ENCODE peak calls at places on chromosomes 5 and 9, in nine cellular contexts. One of them, this sample, is unnamed.
A peak's percentile ranks its signal among the peaks of the same experiment; 100 is the strongest.

GRCh38 chr5:99617335-99617734 is 688.5 kb upstream of the CHD1 start:
- DNase-seq in astrocyte of the spinal cord: no peak
- DNase-seq in psoas muscle: no peak
- DNase-seq in heart left ventricle: no peak
- DNase-seq in mesothelial cell of epicardium: no peak
- DNase-seq in endothelial cell: no peak
- DNase-seq in endodermal cell: no peak
- DNase-seq in IMR-90: no peak
- DNase-seq in tibial artery: no peak
- DNase-seq in this sample: no peak

GRCh38 chr9:90326219-90326618 is 316.4 kb downstream of the DIRAS2 start:
- DNase-seq in astrocyte of the spinal cord: peak; percentile 56
- DNase-seq in psoas muscle: no peak
- DNase-seq in heart left ventricle: no peak
- DNase-seq in mesothelial cell of epicardium: no peak
- DNase-seq in endothelial cell: no peak
- DNase-seq in endodermal cell: no peak
- DNase-seq in IMR-90: peak; percentile 37
- DNase-seq in tibial artery: no peak
- DNase-seq in this sample: no peak

GRCh38 chr5:142248853-142249462 is 75.9 kb downstream of the SPRY4 start:
- DNase-seq in astrocyte of the spinal cord: peak; percentile 50
- DNase-seq in psoas muscle: peak; percentile 68
- DNase-seq in heart left ventricle: peak; percentile 33
- DNase-seq in mesothelial cell of epicardium: no peak
- DNase-seq in endothelial cell: no peak
- DNase-seq in endodermal cell: peak; percentile 78
- DNase-seq in IMR-90: peak; percentile 12
- DNase-seq in tibial artery: peak; percentile 93
- DNase-seq in this sample: no peak

GRCh38 chr5:60257852-60258251 is 364.3 kb upstream of the PDE4D start:
- DNase-seq in astrocyte of the spinal cord: no peak
- DNase-seq in psoas muscle: no peak
- DNase-seq in heart left ventricle: no peak
- DNase-seq in mesothelial cell of epicardium: no peak
- DNase-seq in endothelial cell: no peak
- DNase-seq in endodermal cell: no peak
- DNase-seq in IMR-90: no peak
- DNase-seq in tibial artery: no peak
- DNase-seq in this sample: no peak

GRCh38 chr9:755454-756381 is 85.8 kb upstream of the DMRT1 start:
- DNase-seq in astrocyte of the spinal cord: peak; percentile 97
- DNase-seq in psoas muscle: no peak
- DNase-seq in heart left ventricle: no peak
- DNase-seq in mesothelial cell of epicardium: no peak
- DNase-seq in endothelial cell: no peak
- DNase-seq in endodermal cell: no peak
- DNase-seq in IMR-90: peak; percentile 92
- DNase-seq in tibial artery: no peak
- DNase-seq in this sample: no peak

GRCh38 chr9:69744688-69745380 is 15.0 kb downstream of the PTAR1 start:
- DNase-seq in astrocyte of the spinal cord: peak; percentile 19
- DNase-seq in psoas muscle: no peak
- DNase-seq in heart left ventricle: no peak
- DNase-seq in mesothelial cell of epicardium: no peak
- DNase-seq in endothelial cell: no peak
- DNase-seq in endodermal cell: no peak
- DNase-seq in IMR-90: peak; percentile 54
- DNase-seq in tibial artery: no peak
- DNase-seq in this sample: no peak

GRCh38 chr9:447230-448025 is 232.8 kb downstream of the DOCK8 start:
- DNase-seq in astrocyte of the spinal cord: peak; percentile 81
- DNase-seq in psoas muscle: no peak
- DNase-seq in heart left ventricle: no peak
- DNase-seq in mesothelial cell of epicardium: no peak
- DNase-seq in endothelial cell: no peak
- DNase-seq in endodermal cell: no peak
- DNase-seq in IMR-90: peak; percentile 8
- DNase-seq in tibial artery: no peak
- DNase-seq in this sample: no peak

GRCh38 chr9:98990181-98990870 is 46.6 kb downstream of the COL15A1 start:
- DNase-seq in astrocyte of the spinal cord: no peak
- DNase-seq in psoas muscle: no peak
- DNase-seq in heart left ventricle: no peak
- DNase-seq in mesothelial cell of epicardium: no peak
- DNase-seq in endothelial cell: no peak
- DNase-seq in endodermal cell: peak; percentile 22
- DNase-seq in IMR-90: no peak
- DNase-seq in tibial artery: no peak
- DNase-seq in this sample: no peak

GRCh38 chr5:103014983-103015382 is 105.0 kb downstream of the GIN1 start:
- DNase-seq in astrocyte of the spinal cord: peak; percentile 50
- DNase-seq in psoas muscle: no peak
- DNase-seq in heart left ventricle: no peak
- DNase-seq in mesothelial cell of epicardium: no peak
- DNase-seq in endothelial cell: no peak
- DNase-seq in endodermal cell: no peak
- DNase-seq in IMR-90: peak; percentile 78
- DNase-seq in tibial artery: no peak
- DNase-seq in this sample: no peak

GRCh38 chr9:122102156-122102555 is 9.0 kb upstream of the TTLL11 start:
- DNase-seq in astrocyte of the spinal cord: no peak
- DNase-seq in psoas muscle: no peak
- DNase-seq in heart left ventricle: no peak
- DNase-seq in mesothelial cell of epicardium: no peak
- DNase-seq in endothelial cell: no peak
- DNase-seq in endodermal cell: no peak
- DNase-seq in IMR-90: no peak
- DNase-seq in tibial artery: peak; percentile 24
- DNase-seq in this sample: no peak

GRCh38 chr5:180860273-180860886 is 696 bp downstream of the ZFP62 start:
- DNase-seq in astrocyte of the spinal cord: peak; percentile 18
- DNase-seq in psoas muscle: no peak
- DNase-seq in heart left ventricle: peak; percentile 15
- DNase-seq in mesothelial cell of epicardium: no peak
- DNase-seq in endothelial cell: peak; percentile 15
- DNase-seq in endodermal cell: peak; percentile 89
- DNase-seq in IMR-90: no peak
- DNase-seq in tibial artery: no peak
- DNase-seq in this sample: no peak

GRCh38 chr5:169778622-169779596 is 141.8 kb downstream of the DOCK2 start:
- DNase-seq in astrocyte of the spinal cord: no peak
- DNase-seq in psoas muscle: no peak
- DNase-seq in heart left ventricle: no peak
- DNase-seq in mesothelial cell of epicardium: no peak
- DNase-seq in endothelial cell: no peak
- DNase-seq in endodermal cell: peak; percentile 41
- DNase-seq in IMR-90: no peak
- DNase-seq in tibial artery: no peak
- DNase-seq in this sample: peak; percentile 87

GRCh38 chr5:14668247-14668646 is 3.7 kb downstream of the OTULIN start:
- DNase-seq in astrocyte of the spinal cord: no peak
- DNase-seq in psoas muscle: no peak
- DNase-seq in heart left ventricle: no peak
- DNase-seq in mesothelial cell of epicardium: no peak
- DNase-seq in endothelial cell: no peak
- DNase-seq in endodermal cell: no peak
- DNase-seq in IMR-90: no peak
- DNase-seq in tibial artery: no peak
- DNase-seq in this sample: peak; percentile 53

GRCh38 chr5:139734517-139734916 is 61.1 kb upstream of the PSD2 start:
- DNase-seq in astrocyte of the spinal cord: no peak
- DNase-seq in psoas muscle: no peak
- DNase-seq in heart left ventricle: no peak
- DNase-seq in mesothelial cell of epicardium: no peak
- DNase-seq in endothelial cell: no peak
- DNase-seq in endodermal cell: no peak
- DNase-seq in IMR-90: no peak
- DNase-seq in tibial artery: no peak
- DNase-seq in this sample: no peak

GRCh38 chr9:23288545-23288944 is 537.5 kb downstream of the ELAVL2 start:
- DNase-seq in astrocyte of the spinal cord: no peak
- DNase-seq in psoas muscle: no peak
- DNase-seq in heart left ventricle: no peak
- DNase-seq in mesothelial cell of epicardium: no peak
- DNase-seq in endothelial cell: no peak
- DNase-seq in endodermal cell: no peak
- DNase-seq in IMR-90: no peak
- DNase-seq in tibial artery: no peak
- DNase-seq in this sample: no peak

GRCh38 chr9:93302586-93303257 is 118.8 kb downstream of the WNK2 start:
- DNase-seq in astrocyte of the spinal cord: peak; percentile 30
- DNase-seq in psoas muscle: no peak
- DNase-seq in heart left ventricle: no peak
- DNase-seq in mesothelial cell of epicardium: no peak
- DNase-seq in endothelial cell: peak; percentile 75
- DNase-seq in endodermal cell: peak; percentile 90
- DNase-seq in IMR-90: peak; percentile 58
- DNase-seq in tibial artery: peak; percentile 63
- DNase-seq in this sample: no peak

GRCh38 chr5:145237843-145238242 is 597.3 kb downstream of the PRELID2 start:
- DNase-seq in astrocyte of the spinal cord: peak; percentile 45
- DNase-seq in psoas muscle: no peak
- DNase-seq in heart left ventricle: no peak
- DNase-seq in mesothelial cell of epicardium: no peak
- DNase-seq in endothelial cell: peak; percentile 69
- DNase-seq in endodermal cell: peak; percentile 89
- DNase-seq in IMR-90: peak; percentile 24
- DNase-seq in tibial artery: no peak
- DNase-seq in this sample: no peak
- TF ChIP-seq CTCF in astrocyte of the spinal cord: peak; percentile 62
- TF ChIP-seq CTCF in psoas muscle: no peak
- TF ChIP-seq CTCF in heart left ventricle: peak; percentile 14
- TF ChIP-seq CTCF in mesothelial cell of epicardium: peak; percentile 31
- TF ChIP-seq CTCF in endothelial cell: peak; percentile 72
- TF ChIP-seq CTCF in endodermal cell: peak; percentile 89
- TF ChIP-seq CTCF in IMR-90: peak; percentile 44
- TF ChIP-seq CTCF in tibial artery: no peak
- TF ChIP-seq CTCF in this sample: peak; percentile 60

DNA sequence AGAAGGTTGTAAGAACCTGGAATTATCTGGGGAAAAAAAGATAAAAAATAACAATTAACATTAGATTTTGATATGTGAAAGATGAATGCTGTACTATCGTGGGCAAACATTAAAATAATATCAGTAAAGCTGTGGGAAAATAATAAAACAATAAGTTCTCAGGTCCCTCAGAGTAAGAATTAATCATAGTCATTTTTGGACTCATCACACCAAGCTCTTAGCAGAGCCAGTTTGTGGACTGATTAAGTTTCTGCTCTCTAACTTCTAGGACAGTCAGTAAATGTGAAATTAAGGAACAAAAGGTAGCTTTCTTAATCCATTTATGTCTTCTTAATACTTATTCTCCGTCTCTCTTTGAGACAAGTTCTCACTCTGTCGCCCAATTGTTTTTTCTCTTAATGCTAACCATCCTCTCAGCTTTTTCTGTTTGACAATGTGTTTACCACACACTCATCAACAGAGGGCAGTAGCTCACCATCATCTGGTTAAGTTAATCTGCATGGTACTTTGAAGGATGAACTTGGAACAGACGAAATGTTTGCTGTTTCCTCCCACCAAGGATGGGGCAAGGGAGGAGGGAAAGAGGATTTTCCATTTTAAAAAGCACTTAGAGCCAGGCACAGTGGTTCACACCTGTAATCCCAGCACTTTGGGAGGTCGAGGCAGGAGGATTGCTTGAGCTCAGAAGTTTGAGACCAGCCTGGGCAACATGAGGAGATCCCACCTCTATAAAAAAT is 5.3 kb upstream of the ACO1 start:
- DNase-seq in astrocyte of the spinal cord: peak; percentile 81
- DNase-seq in psoas muscle: no peak
- DNase-seq in heart left ventricle: peak; percentile 40
- DNase-seq in mesothelial cell of epicardium: no peak
- DNase-seq in endothelial cell: peak; percentile 55
- DNase-seq in endodermal cell: peak; percentile 71
- DNase-seq in IMR-90: peak; percentile 85
- DNase-seq in tibial artery: no peak
- DNase-seq in this sample: peak; percentile 44
- TF ChIP-seq CTCF in astrocyte of the spinal cord: peak; percentile 82
- TF ChIP-seq CTCF in psoas muscle: peak; percentile 77
- TF ChIP-seq CTCF in heart left ventricle: peak; percentile 84
- TF ChIP-seq CTCF in mesothelial cell of epicardium: peak; percentile 19
- TF ChIP-seq CTCF in endothelial cell: peak; percentile 51
- TF ChIP-seq CTCF in endodermal cell: peak; percentile 88
- TF ChIP-seq CTCF in IMR-90: peak; percentile 95
- TF ChIP-seq CTCF in tibial artery: peak; percentile 65
- TF ChIP-seq CTCF in this sample: peak; percentile 85

GRCh38 chr9:91660295-91660589 is 236.6 kb upstream of the NFIL3 start:
- DNase-seq in astrocyte of the spinal cord: no peak
- DNase-seq in psoas muscle: no peak
- DNase-seq in heart left ventricle: no peak
- DNase-seq in mesothelial cell of epicardium: no peak
- DNase-seq in endothelial cell: no peak
- DNase-seq in endodermal cell: no peak
- DNase-seq in IMR-90: no peak
- DNase-seq in tibial artery: no peak
- DNase-seq in this sample: no peak

GRCh38 chr9:91655664-91656063 is 232.0 kb upstream of the NFIL3 start:
- DNase-seq in astrocyte of the spinal cord: no peak
- DNase-seq in psoas muscle: no peak
- DNase-seq in heart left ventricle: no peak
- DNase-seq in mesothelial cell of epicardium: no peak
- DNase-seq in endothelial cell: no peak
- DNase-seq in endodermal cell: no peak
- DNase-seq in IMR-90: no peak
- DNase-seq in tibial artery: no peak
- DNase-seq in this sample: no peak

GRCh38 chr9:91657501-91657900 is 233.9 kb upstream of the NFIL3 start:
- DNase-seq in astrocyte of the spinal cord: no peak
- DNase-seq in psoas muscle: no peak
- DNase-seq in heart left ventricle: no peak
- DNase-seq in mesothelial cell of epicardium: no peak
- DNase-seq in endothelial cell: no peak
- DNase-seq in endodermal cell: no peak
- DNase-seq in IMR-90: no peak
- DNase-seq in tibial artery: no peak
- DNase-seq in this sample: no peak

GRCh38 chr9:91658513-91659105 is 235.0 kb upstream of the NFIL3 start:
- DNase-seq in astrocyte of the spinal cord: no peak
- DNase-seq in psoas muscle: no peak
- DNase-seq in heart left ventricle: peak; percentile 33
- DNase-seq in mesothelial cell of epicardium: no peak
- DNase-seq in endothelial cell: no peak
- DNase-seq in endodermal cell: no peak
- DNase-seq in IMR-90: no peak
- DNase-seq in tibial artery: no peak
- DNase-seq in this sample: no peak

GRCh38 chr9:91659529-91660294 is 236.1 kb upstream of the NFIL3 start:
- DNase-seq in astrocyte of the spinal cord: peak; percentile 23
- DNase-seq in psoas muscle: no peak
- DNase-seq in heart left ventricle: no peak
- DNase-seq in mesothelial cell of epicardium: no peak
- DNase-seq in endothelial cell: peak; percentile 42
- DNase-seq in endodermal cell: peak; percentile 76
- DNase-seq in IMR-90: peak; percentile 55
- DNase-seq in tibial artery: no peak
- DNase-seq in this sample: no peak
- TF ChIP-seq CTCF in astrocyte of the spinal cord: peak; percentile 73
- TF ChIP-seq CTCF in psoas muscle: no peak
- TF ChIP-seq CTCF in heart left ventricle: no peak
- TF ChIP-seq CTCF in mesothelial cell of epicardium: peak; percentile 59
- TF ChIP-seq CTCF in endothelial cell: peak; percentile 62
- TF ChIP-seq CTCF in endodermal cell: peak; percentile 87
- TF ChIP-seq CTCF in IMR-90: peak; percentile 67
- TF ChIP-seq CTCF in tibial artery: no peak
- TF ChIP-seq CTCF in this sample: peak; percentile 40

GRCh38 chr5:134466241-134467069 is 54.8 kb upstream of the CDKN2AIPNL start:
- DNase-seq in astrocyte of the spinal cord: peak; percentile 96
- DNase-seq in psoas muscle: peak; percentile 100
- DNase-seq in heart left ventricle: peak; percentile 93
- DNase-seq in mesothelial cell of epicardium: peak; percentile 47
- DNase-seq in endothelial cell: peak; percentile 60
- DNase-seq in endodermal cell: peak; percentile 95
- DNase-seq in IMR-90: peak; percentile 55
- DNase-seq in tibial artery: peak; percentile 99
- DNase-seq in this sample: no peak
- TF ChIP-seq CTCF in astrocyte of the spinal cord: no peak
- TF ChIP-seq CTCF in psoas muscle: no peak
- TF ChIP-seq CTCF in heart left ventricle: no peak
- TF ChIP-seq CTCF in mesothelial cell of epicardium: no peak
- TF ChIP-seq CTCF in endothelial cell: no peak
- TF ChIP-seq CTCF in endodermal cell: no peak
- TF ChIP-seq CTCF in IMR-90: no peak
- TF ChIP-seq CTCF in tibial artery: no peak
- TF ChIP-seq CTCF in this sample: no peak